ENCODE peak calls at places on chromosomes 3 and 15, in five cellular contexts. P is heart right ventricle, R is upper lobe of left lung, Q is fibroblast of lung, G is HCT116. E is an unnamed sample.

GRCh38 chr3:5021571-5022092 is 42.4 kb downstream of the BHLHE40 start:
- DNase-seq in R (no peak), Q (peak; percentile 81), G (peak; percentile 80), P (no peak), E (no peak)

GRCh38 chr3:195257454-195258448 is 13.2 kb downstream of the XXYLT1 start:
- DNase-seq in Q (no peak), G (no peak), P (no peak), R (no peak), E (no peak)

GRCh38 chr3:190041333-190042041 is 79.2 kb downstream of the P3H2 start:
- DNase-seq in Q (peak; percentile 39), P (no peak), G (no peak), R (peak; percentile 54), E (no peak)

GRCh38 chr3:11717301-11717700 is 73.6 kb upstream of the VGLL4 start:
- DNase-seq in P (no peak), Q (peak; percentile 15), G (no peak), R (no peak), E (no peak)

GRCh38 chr3:4983739-4984510 is 4.7 kb downstream of the BHLHE40 start:
- DNase-seq in G (peak; percentile 73), P (peak; percentile 55), R (peak; percentile 58), Q (peak; percentile 98), E (no peak)

GRCh38 chr15:63601727-63602185 is 4.6 kb downstream of the FBXL22 start:
- DNase-seq in G (no peak), Q (no peak), P (no peak), R (no peak), E (no peak)

GRCh38 chr3:87755852-87756251 is 303.0 kb downstream of the CGGBP1 start:
- DNase-seq in Q (no peak), R (no peak), G (no peak), P (no peak), E (no peak)

GRCh38 chr3:139757448-139758030 is 79.8 kb upstream of the NMNAT3 start:
- DNase-seq in Q (no peak), G (no peak), R (no peak), P (no peak), E (no peak)

GRCh38 chr3:119481079-119481478 is 12.3 kb downstream of the POGLUT1 start:
- DNase-seq in R (no peak), Q (peak; percentile 7), G (no peak), P (no peak), E (no peak)

GRCh38 chr3:56291244-56291680 is 177.0 kb downstream of the ERC2 start:
- DNase-seq in G (no peak), Q (peak; percentile 99), R (no peak), P (no peak), E (no peak)

GRCh38 chr15:72685301-72685924 is 569 bp downstream of the HIGD2B start:
- DNase-seq in P (no peak), R (no peak), G (no peak), Q (no peak), E (no peak)

GRCh38 chr3:4734454-4734853 is 241.3 kb downstream of the ITPR1 start:
- DNase-seq in P (no peak), R (no peak), G (no peak), Q (no peak), E (peak; percentile 57)

GRCh38 chr3:56115698-56116097 is 352.6 kb downstream of the ERC2 start:
- DNase-seq in G (no peak), Q (no peak), R (no peak), P (no peak), E (no peak)

GRCh38 chr3:148591525-148591924 is 106.2 kb upstream of the AGTR1 start:
- DNase-seq in G (no peak), R (no peak), P (no peak), Q (no peak), E (no peak)

GRCh38 chr15:23869391-23869790 is 182.3 kb upstream of the NDN start:
- DNase-seq in G (no peak), R (peak; percentile 52), Q (peak; percentile 12), P (peak; percentile 8), E (no peak)

GRCh38 chr15:40957581-40958051 is 4.3 kb downstream of the CHAC1 start:
- DNase-seq in R (no peak), P (peak; percentile 73), G (no peak), Q (no peak), E (peak; percentile 93)

GRCh38 chr3:120214161-120214560 is 70.9 kb downstream of the GPR156 start:
- DNase-seq in P (no peak), G (no peak), R (no peak), Q (peak; percentile 21), E (no peak)

GRCh38 chr3:47024932-47025331 is 45.5 kb downstream of the NBEAL2 start:
- DNase-seq in P (no peak), G (no peak), R (no peak), Q (peak; percentile 47), E (no peak)

GRCh38 chr3:179796421-179796820 is 143.6 kb downstream of the USP13 start:
- DNase-seq in Q (no peak), P (no peak), G (no peak), R (no peak), E (no peak)

GRCh38 chr3:169931747-169932520 is 20.6 kb downstream of the SAMD7 start:
- DNase-seq in R (no peak), P (no peak), G (no peak), Q (no peak), E (no peak)

GRCh38 chr15:26051771-26052685 is 188.9 kb upstream of the ATP10A start:
- DNase-seq in Q (no peak), R (no peak), G (no peak), P (no peak), E (peak; percentile 23)

GRCh38 chr15:77634266-77634962 is 1.7 kb upstream of the LINGO1 start:
- DNase-seq in P (peak; percentile 56), Q (peak; percentile 42), R (peak; percentile 59), G (peak; percentile 26), E (peak; percentile 71)

GRCh38 chr15:71054286-71054952 is 60.9 kb upstream of the THSD4 start:
- DNase-seq in Q (peak; percentile 29), R (no peak), P (no peak), G (no peak), E (no peak)

GRCh38 chr3:96813820-96814580 is 394 bp upstream of the EPHA6 start:
- DNase-seq in R (peak; percentile 25), Q (peak; percentile 58), P (peak; percentile 28), G (no peak), E (no peak)

GRCh38 chr3:161014997-161015749 is 90.0 kb downstream of the B3GALNT1 start:
- DNase-seq in P (no peak), R (no peak), Q (no peak), G (no peak), E (no peak)

GRCh38 chr3:189316296-189317019 is 144.7 kb downstream of the TPRG1 start:
- DNase-seq in Q (no peak), P (no peak), G (no peak), R (peak; percentile 61), E (no peak)

GRCh38 chr15:41887161-41887560 is 6.7 kb downstream of the SPTBN5 start:
- DNase-seq in R (no peak), Q (no peak), G (no peak), P (no peak), E (no peak)

GRCh38 chr15:55900019-55900418 is 93.4 kb downstream of the NEDD4 start:
- DNase-seq in Q (no peak), R (no peak), G (no peak), P (no peak), E (no peak)

GRCh38 chr15:75669191-75669878 is 21.6 kb downstream of the SNX33 start:
- DNase-seq in P (no peak), G (peak; percentile 86), Q (peak; percentile 57), R (peak; percentile 43), E (no peak)
- TF ChIP-seq CTCF in P (no peak), G (no peak), Q (no peak), R (no peak), E (no peak)

GRCh38 chr15:54277834-54278233 is 299.6 kb downstream of the UNC13C start:
- DNase-seq in Q (no peak), R (no peak), P (no peak), G (no peak), E (no peak)

DNA sequence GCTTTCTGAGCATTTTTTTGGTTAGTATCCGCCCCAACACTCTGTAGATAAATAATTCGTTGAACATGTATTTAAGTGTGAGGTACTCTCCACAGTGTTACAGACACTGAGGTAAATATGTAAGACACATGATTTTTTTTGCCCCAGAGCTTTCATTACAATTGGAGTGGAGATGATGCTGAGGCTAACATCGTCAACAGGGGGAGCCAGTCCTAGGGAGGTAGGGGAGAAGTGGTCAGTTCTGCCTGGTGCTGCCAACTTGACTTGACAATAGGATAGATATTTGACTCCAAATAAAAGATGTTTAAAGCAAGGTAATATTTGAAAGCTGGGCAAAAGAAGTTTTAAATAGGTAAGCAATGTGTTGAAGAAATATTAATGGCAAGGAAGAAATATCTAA is 295.7 kb downstream of the UNC13C start:
- DNase-seq in G (no peak), R (no peak), P (no peak), Q (no peak), E (no peak)
- TF ChIP-seq CTCF in G (no peak), R (no peak), P (no peak), Q (peak; percentile 27), E (no peak)

GRCh38 chr3:99686955-99687612 is 48.7 kb downstream of the COL8A1 start:
- DNase-seq in R (peak; percentile 56), Q (peak; percentile 57), P (peak; percentile 55), G (peak; percentile 51), E (peak; percentile 74)
- TF ChIP-seq CTCF in R (peak; percentile 68), Q (peak; percentile 71), P (peak; percentile 70), G (peak; percentile 70), E (peak; percentile 58)

GRCh38 chr3:38164136-38164965 is 986 bp upstream of the OXSR1 start:
- DNase-seq in G (no peak), P (no peak), R (no peak), Q (no peak), E (no peak)

GRCh38 chr3:38164966-38165721 is at the start of gene OXSR1:
- DNase-seq in P (peak; percentile 99), G (peak; percentile 100), R (peak; percentile 100), Q (peak; percentile 100), E (peak; percentile 98)

GRCh38 chr3:38158472-38158871 is 6.9 kb upstream of the OXSR1 start:
- DNase-seq in P (no peak), R (no peak), Q (no peak), G (no peak), E (no peak)

GRCh38 chr3:38165722-38166387 is 518 bp downstream of the OXSR1 start:
- DNase-seq in R (peak; percentile 62), Q (peak; percentile 11), G (no peak), P (peak; percentile 65), E (peak; percentile 83)

GRCh38 chr3:38163117-38163870 is 2.0 kb upstream of the OXSR1 start:
- DNase-seq in Q (no peak), P (no peak), G (no peak), R (no peak), E (no peak)
- TF ChIP-seq CTCF in Q (no peak), P (no peak), G (peak; percentile 26), R (no peak), E (no peak)

E was measured in ascending aorta.